ENCODE peak calls at places on chromosome 2, in five cellular contexts. O is activated CD4-positive, CD25-positive, alpha-beta regulatory T cell treated with anti-CD3 and anti-CD28 coated beads, Interleukin-2, amount 50 U/mL, for 24 hours; N is HCT116; J is WTC11; E is CD4-positive, alpha-beta T cell. R is an unnamed sample.

GRCh38 chr2:23506460-23507266 is 121.7 kb downstream of the KLHL29 start:
- ATAC-seq in O (no peak), N (no peak), J (no peak), E (no peak), R (no peak)

GRCh38 chr2:54446625-54447024 is 9.5 kb upstream of the SPTBN1 start:
- ATAC-seq in O (no peak), N (no peak), J (no peak), E (no peak), R (no peak)

GRCh38 chr2:70553334-70553583 is 367 bp downstream of the TGFA start:
- ATAC-seq in O (peak), N (peak), J (peak), E (peak), R (peak)

GRCh38 chr2:66535574-66536289 is 100.8 kb downstream of the MEIS1 start:
- ATAC-seq in O (no peak), N (no peak), J (no peak), E (no peak), R (no peak)

GRCh38 chr2:43163365-43163715 is 63.1 kb downstream of the ZFP36L2 start:
- ATAC-seq in O (no peak), N (no peak), J (no peak), E (no peak), R (no peak)

GRCh38 chr2:62660582-62661262 is 44.8 kb upstream of the EHBP1 start:
- ATAC-seq in O (no peak), N (no peak), J (no peak), E (no peak), R (peak)

GRCh38 chr2:17298453-17298852 is 219.8 kb downstream of the RAD51AP2 start:
- ATAC-seq in O (no peak), N (no peak), J (no peak), E (no peak), R (no peak)

GRCh38 chr2:169095631-169096105 is 26.3 kb downstream of the DHRS9 start:
- ATAC-seq in O (no peak), N (peak), J (no peak), E (no peak), R (peak)

GRCh38 chr2:105188343-105188742 is 53.2 kb upstream of the GPR45 start:
- ATAC-seq in O (no peak), N (no peak), J (no peak), E (no peak), R (no peak)

GRCh38 chr2:159801925-159802324 is 3.9 kb upstream of the CD302 start:
- ATAC-seq in O (no peak), N (no peak), J (no peak), E (no peak), R (no peak)

GRCh38 chr2:216584112-216584511 is 49.1 kb upstream of the IGFBP2 start:
- ATAC-seq in O (no peak), N (no peak), J (no peak), E (no peak), R (no peak)

GRCh38 chr2:173934895-173935294 is 30.3 kb downstream of the SP3 start:
- ATAC-seq in O (no peak), N (peak), J (no peak), E (no peak), R (peak)

GRCh38 chr2:238338710-238339394 is 18.5 kb downstream of the TRAF3IP1 start:
- ATAC-seq in O (no peak), N (no peak), J (peak), E (no peak), R (no peak)

GRCh38 chr2:177733-178132 is 86.1 kb downstream of the SH3YL1 start:
- ATAC-seq in O (no peak), N (no peak), J (no peak), E (no peak), R (no peak)